ENCODE peak calls at places on chromosomes 5 and 9, in five cellular contexts. K is AG09319; M is GM10248; H is HT-29; E is stimulated activated CD4-positive, alpha-beta T cell treated with anti-CD3 and anti-CD28 coated beads, Interleukin-12 subunit alpha, Interleukin-12 subunit beta, amount 100 ng/mL, for 4 hours. A is an unnamed sample.

GRCh38 chr5:43627028-43627427 is 24.0 kb downstream of the NNT start:
- DNase-seq in K (no peak), M (no peak), H (peak; percentile 77), E (no peak), A (peak; percentile 96)

GRCh38 chr5:168159425-168159824 is 132.0 kb upstream of the WWC1 start:
- DNase-seq in K (no peak), M (peak; percentile 34), H (peak; percentile 25), E (no peak), A (no peak)

GRCh38 chr5:168579987-168580508 is 880 bp upstream of the PANK3 start:
- DNase-seq in K (no peak), M (no peak), H (no peak), E (no peak), A (no peak)

GRCh38 chr9:70994582-70994981 is 126.8 kb downstream of the TRPM3 start:
- DNase-seq in K (no peak), M (no peak), H (no peak), E (no peak), A (no peak)

GRCh38 chr9:121962421-121962820 is 130.7 kb downstream of the TTLL11 start:
- DNase-seq in K (no peak), M (no peak), H (no peak), E (no peak), A (no peak)

GRCh38 chr9:79952401-79952800 is 380.6 kb downstream of the TLE4 start:
- DNase-seq in K (no peak), M (no peak), H (no peak), E (no peak), A (no peak)

GRCh38 chr5:76701298-76701697 is 14.6 kb upstream of the F2R start:
- DNase-seq in K (no peak), M (no peak), H (no peak), E (no peak), A (peak; percentile 12)

GRCh38 chr5:982377-983237 is 26.0 kb upstream of the NKD2 start:
- DNase-seq in K (no peak), M (no peak), H (no peak), E (no peak), A (peak; percentile 62)

GRCh38 chr5:125834438-125835147 is 588.6 kb upstream of the GRAMD2B start:
- DNase-seq in K (no peak), M (no peak), H (no peak), E (no peak), A (no peak)

GRCh38 chr5:102681403-102681983 is 73.6 kb upstream of the PAM start:
- DNase-seq in K (no peak), M (peak; percentile 52), H (peak; percentile 90), E (peak; percentile 62), A (peak; percentile 87)

GRCh38 chr5:117177302-117177701 is 602.7 kb upstream of the SEMA6A start:
- DNase-seq in K (no peak), M (no peak), H (peak; percentile 52), E (no peak), A (no peak)

GRCh38 chr5:98460536-98460935 is 312.9 kb upstream of the RGMB start:
- DNase-seq in K (no peak), M (no peak), H (no peak), E (no peak), A (no peak)

GRCh38 chr9:113953541-113953940 is 77.4 kb downstream of the ZNF618 start:
- DNase-seq in K (no peak), M (no peak), H (no peak), E (no peak), A (no peak)

GRCh38 chr5:145951071-145951470 is 14.7 kb downstream of the SH3RF2 start:
- DNase-seq in K (no peak), M (no peak), H (no peak), E (no peak), A (no peak)

GRCh38 chr5:98771389-98772109 is 1.9 kb upstream of the RGMB start:
- DNase-seq in K (peak; percentile 89), M (peak; percentile 65), H (peak; percentile 91), E (peak; percentile 24), A (peak; percentile 90)

GRCh38 chr9:111297061-111297824 is 32.8 kb downstream of the OR2K2 start:
- DNase-seq in K (no peak), M (no peak), H (no peak), E (no peak), A (no peak)

GRCh38 chr9:8628771-8629170 is 829.2 kb upstream of the DMAC1 start:
- DNase-seq in K (no peak), M (no peak), H (no peak), E (no peak), A (no peak)

A was measured in SK-MEL-5.